ENCODE peak calls at places on chromosomes 12 and 14, in eight cellular contexts. U is globus pallidus, T is left lung, P is GM23338, A is Calu3, X is COR-L47, S is RPMI8226, N is amygdala. O is an unnamed sample.

GRCh38 chr12:82758743-82759142 is 72.0 kb downstream of the TMTC2 start:
- DNase-seq in P (no peak), X (no peak), N (no peak), S (no peak), A (no peak), U (peak), T (no peak), O (no peak)

GRCh38 chr12:6833189-6833890 is 5.1 kb downstream of the P3H3 start:
- DNase-seq in X (no peak), U (no peak), T (no peak), P (no peak), S (no peak), N (no peak), A (no peak), O (no peak)

GRCh38 chr12:106605254-106605653 is 22.4 kb downstream of the RFX4 start:
- DNase-seq in N (no peak), P (no peak), S (no peak), A (no peak), T (no peak), X (no peak), U (no peak), O (no peak)

GRCh38 chr14:68167717-68168087 is 348.1 kb downstream of the RAD51B start:
- DNase-seq in A (no peak), S (no peak), T (no peak), P (no peak), X (no peak), N (no peak), U (no peak), O (no peak)

GRCh38 chr12:85971800-85972199 is 97.7 kb downstream of the NTS start:
- DNase-seq in P (no peak), A (no peak), X (no peak), T (no peak), N (no peak), U (no peak), S (no peak), O (no peak)

GRCh38 chr12:42450248-42450647 is 124.3 kb downstream of the PPHLN1 start:
- DNase-seq in T (no peak), A (no peak), P (no peak), N (no peak), S (no peak), U (no peak), X (no peak), O (no peak)

GRCh38 chr14:22900088-22900799 is 17.2 kb downstream of the REM2 start:
- DNase-seq in X (peak), U (peak), A (peak), S (peak), P (peak), T (no peak), N (no peak), O (peak)

GRCh38 chr14:70052990-70053389 is 135.8 kb downstream of the SLC8A3 start:
- DNase-seq in T (no peak), S (peak), X (no peak), U (no peak), P (peak), N (no peak), A (peak), O (no peak)

GRCh38 chr12:4120316-4120920 is 153.1 kb upstream of the CCND2 start:
- DNase-seq in T (no peak), A (no peak), P (no peak), N (no peak), U (no peak), X (no peak), S (no peak), O (no peak)

GRCh38 chr14:31752867-31753661 is 191.9 kb downstream of the NUBPL start:
- DNase-seq in S (no peak), X (no peak), T (no peak), N (no peak), A (no peak), U (no peak), P (no peak), O (no peak)

GRCh38 chr14:77324289-77324688 is 3.5 kb downstream of the GSTZ1 start:
- DNase-seq in A (no peak), S (no peak), N (no peak), P (no peak), U (no peak), X (no peak), T (no peak), O (no peak)

GRCh38 chr14:24982472-24983155 is 67.3 kb downstream of the STXBP6 start:
- DNase-seq in X (no peak), A (peak), U (no peak), N (no peak), T (no peak), P (no peak), S (no peak), O (peak)

GRCh38 chr14:67285876-67286452 is 44.7 kb downstream of the PALS1 start:
- DNase-seq in U (peak), A (no peak), T (no peak), S (peak), P (peak), N (no peak), X (peak), O (peak)

GRCh38 chr14:62824086-62824485 is 221.2 kb downstream of the KCNH5 start:
- DNase-seq in S (no peak), T (no peak), P (no peak), A (no peak), N (no peak), X (no peak), U (no peak), O (no peak)

GRCh38 chr12:70248916-70249315 is 5.7 kb downstream of the CNOT2 start:
- DNase-seq in P (no peak), X (no peak), S (no peak), U (no peak), N (no peak), T (no peak), A (no peak), O (no peak)

GRCh38 chr14:33249361-33249760 is 310.7 kb downstream of the NPAS3 start:
- DNase-seq in T (no peak), A (no peak), S (no peak), U (no peak), P (peak), X (no peak), N (no peak), O (no peak)

GRCh38 chr12:124024790-124025189 is 51.8 kb downstream of the ZNF664 start:
- DNase-seq in N (no peak), U (no peak), T (no peak), X (no peak), A (no peak), P (no peak), S (no peak), O (no peak)

GRCh38 chr12:69321356-69321755 is 26.8 kb upstream of the LYZ start:
- DNase-seq in N (no peak), S (no peak), P (no peak), A (no peak), T (no peak), U (no peak), X (no peak), O (no peak)

GRCh38 chr14:77026166-77026929 is 2.2 kb downstream of the IRF2BPL start:
- DNase-seq in U (no peak), P (peak), X (no peak), T (no peak), N (no peak), S (peak), A (no peak), O (no peak)

GRCh38 chr12:27199638-27200300 is 44.3 kb upstream of the STK38L start:
- DNase-seq in A (no peak), S (no peak), T (no peak), P (no peak), U (no peak), X (no peak), N (no peak), O (no peak)

GRCh38 chr12:11855993-11856374 is 206.5 kb downstream of the ETV6 start:
- DNase-seq in S (no peak), P (no peak), N (no peak), T (no peak), X (no peak), U (no peak), A (no peak), O (no peak)

GRCh38 chr12:131783915-131784541 is 44.2 kb upstream of the MMP17 start:
- DNase-seq in U (no peak), S (no peak), P (peak), X (no peak), N (no peak), A (no peak), T (no peak), O (peak)